ENCODE peak calls at places on chromosomes 11 and 22, in six cellular contexts. One of them, this sample, is unnamed.

GRCh38 chr22:39634530-39635399 is 64.2 kb downstream of the CACNA1I start:
- DNase-seq in NCI-H446 treated with DMSO at 0.1 percent for 48 hours: peak
- DNase-seq in ACHN: peak
- DNase-seq in astrocyte of the cerebellum: peak
- DNase-seq in stimulated activated CD8-positive, alpha-beta memory T cell treated with anti-CD3 and anti-CD28 coated beads, Interleukin-15, amount 100 ng/mL, for 1 hour: no peak
- DNase-seq in central memory CD4-positive, alpha-beta T cell: no peak
- DNase-seq in this sample: peak

GRCh38 chr11:109972939-109973338 is 120.3 kb upstream of the ZC3H12C start:
- DNase-seq in NCI-H446 treated with DMSO at 0.1 percent for 48 hours: no peak
- DNase-seq in ACHN: no peak
- DNase-seq in astrocyte of the cerebellum: no peak
- DNase-seq in stimulated activated CD8-positive, alpha-beta memory T cell treated with anti-CD3 and anti-CD28 coated beads, Interleukin-15, amount 100 ng/mL, for 1 hour: no peak
- DNase-seq in central memory CD4-positive, alpha-beta T cell: no peak
- DNase-seq in this sample: no peak

GRCh38 chr11:87445002-87445401 is 407.3 kb downstream of the TMEM135 start:
- DNase-seq in NCI-H446 treated with DMSO at 0.1 percent for 48 hours: no peak
- DNase-seq in ACHN: no peak
- DNase-seq in astrocyte of the cerebellum: peak
- DNase-seq in stimulated activated CD8-positive, alpha-beta memory T cell treated with anti-CD3 and anti-CD28 coated beads, Interleukin-15, amount 100 ng/mL, for 1 hour: no peak
- DNase-seq in central memory CD4-positive, alpha-beta T cell: no peak
- DNase-seq in this sample: no peak

GRCh38 chr11:16002942-16003341 is 353.4 kb downstream of the SOX6 start:
- DNase-seq in NCI-H446 treated with DMSO at 0.1 percent for 48 hours: no peak
- DNase-seq in ACHN: no peak
- DNase-seq in astrocyte of the cerebellum: no peak
- DNase-seq in stimulated activated CD8-positive, alpha-beta memory T cell treated with anti-CD3 and anti-CD28 coated beads, Interleukin-15, amount 100 ng/mL, for 1 hour: no peak
- DNase-seq in central memory CD4-positive, alpha-beta T cell: no peak
- DNase-seq in this sample: no peak

GRCh38 chr11:63765688-63766241 is 2.8 kb downstream of the ZFTA start:
- DNase-seq in NCI-H446 treated with DMSO at 0.1 percent for 48 hours: no peak
- DNase-seq in ACHN: no peak
- DNase-seq in astrocyte of the cerebellum: no peak
- DNase-seq in stimulated activated CD8-positive, alpha-beta memory T cell treated with anti-CD3 and anti-CD28 coated beads, Interleukin-15, amount 100 ng/mL, for 1 hour: no peak
- DNase-seq in central memory CD4-positive, alpha-beta T cell: no peak
- DNase-seq in this sample: no peak

GRCh38 chr11:132142102-132142501 is 771.7 kb downstream of the NTM start:
- DNase-seq in NCI-H446 treated with DMSO at 0.1 percent for 48 hours: no peak
- DNase-seq in ACHN: no peak
- DNase-seq in astrocyte of the cerebellum: no peak
- DNase-seq in stimulated activated CD8-positive, alpha-beta memory T cell treated with anti-CD3 and anti-CD28 coated beads, Interleukin-15, amount 100 ng/mL, for 1 hour: no peak
- DNase-seq in central memory CD4-positive, alpha-beta T cell: no peak
- DNase-seq in this sample: no peak

GRCh38 chr22:30882181-30882771 is 86.3 kb downstream of the MORC2 start:
- DNase-seq in NCI-H446 treated with DMSO at 0.1 percent for 48 hours: no peak
- DNase-seq in ACHN: no peak
- DNase-seq in astrocyte of the cerebellum: no peak
- DNase-seq in stimulated activated CD8-positive, alpha-beta memory T cell treated with anti-CD3 and anti-CD28 coated beads, Interleukin-15, amount 100 ng/mL, for 1 hour: no peak
- DNase-seq in central memory CD4-positive, alpha-beta T cell: no peak
- DNase-seq in this sample: no peak

GRCh38 chr22:41822289-41823057 is 10.4 kb upstream of the SREBF2 start:
- DNase-seq in NCI-H446 treated with DMSO at 0.1 percent for 48 hours: peak
- DNase-seq in ACHN: peak
- DNase-seq in astrocyte of the cerebellum: peak
- DNase-seq in stimulated activated CD8-positive, alpha-beta memory T cell treated with anti-CD3 and anti-CD28 coated beads, Interleukin-15, amount 100 ng/mL, for 1 hour: no peak
- DNase-seq in central memory CD4-positive, alpha-beta T cell: peak
- DNase-seq in this sample: peak

GRCh38 chr11:108319541-108320145 is 96.8 kb downstream of the ATM start:
- DNase-seq in NCI-H446 treated with DMSO at 0.1 percent for 48 hours: no peak
- DNase-seq in ACHN: no peak
- DNase-seq in astrocyte of the cerebellum: no peak
- DNase-seq in stimulated activated CD8-positive, alpha-beta memory T cell treated with anti-CD3 and anti-CD28 coated beads, Interleukin-15, amount 100 ng/mL, for 1 hour: no peak
- DNase-seq in central memory CD4-positive, alpha-beta T cell: no peak
- DNase-seq in this sample: no peak

GRCh38 chr11:30605036-30605435 is 18.9 kb upstream of the MPPED2 start:
- DNase-seq in NCI-H446 treated with DMSO at 0.1 percent for 48 hours: no peak
- DNase-seq in ACHN: no peak
- DNase-seq in astrocyte of the cerebellum: no peak
- DNase-seq in stimulated activated CD8-positive, alpha-beta memory T cell treated with anti-CD3 and anti-CD28 coated beads, Interleukin-15, amount 100 ng/mL, for 1 hour: no peak
- DNase-seq in central memory CD4-positive, alpha-beta T cell: no peak
- DNase-seq in this sample: no peak